ENCODE peak calls at places on chromosomes 4 and X, in seven cellular contexts. P is H1, Q is IMR-90, V is HepG2, E is fibroblast of lung, O is hepatocyte, A is astrocyte. S is an unnamed sample.

GRCh38 chrX:65723706-65724105 is 56.3 kb downstream of the MSN start:
- DNase-seq in V (no peak), Q (peak), A (no peak), P (no peak), E (no peak), O (no peak), S (no peak)

GRCh38 chrX:20487227-20487626 is 220.5 kb upstream of the RPS6KA3 start:
- DNase-seq in Q (peak), P (no peak), O (no peak), E (peak), A (peak), V (no peak), S (no peak)

GRCh38 chrX:147570483-147570882 is 341.2 kb upstream of the FMR1 start:
- DNase-seq in E (no peak), A (no peak), P (no peak), Q (no peak), O (peak), V (no peak), S (no peak)

GRCh38 chr4:121072836-121073362 is 564 bp upstream of the NDNF start:
- DNase-seq in Q (no peak), P (no peak), V (no peak), O (peak), E (no peak), A (no peak), S (no peak)

GRCh38 chr4:7805533-7806079 is 134.1 kb downstream of the AFAP1 start:
- DNase-seq in V (peak), O (peak), P (no peak), A (peak), E (peak), Q (peak), S (no peak)

GRCh38 chr4:141307241-141307689 is 86.6 kb downstream of the ZNF330 start:
- DNase-seq in P (no peak), E (peak), Q (peak), V (peak), O (peak), A (peak), S (peak)

GRCh38 chr4:156711196-156711590 is 260.4 kb downstream of the PDGFC start:
- DNase-seq in E (peak), Q (no peak), A (peak), V (no peak), O (no peak), P (no peak), S (no peak)

GRCh38 chr4:159105761-159106243 is 2.9 kb downstream of the RAPGEF2 start:
- DNase-seq in P (no peak), O (no peak), A (peak), E (peak), Q (peak), V (peak), S (no peak)

GRCh38 chrX:16305187-16305586 is 137.9 kb downstream of the MAGEB17 start:
- DNase-seq in V (no peak), P (no peak), E (no peak), O (no peak), Q (no peak), A (no peak), S (peak)

GRCh38 chrX:19886888-19887531 is 390 bp downstream of the SH3KBP1 start:
- DNase-seq in A (no peak), E (peak), P (no peak), Q (no peak), V (no peak), O (no peak), S (peak)

GRCh38 chrX:103586314-103586646 is 965 bp downstream of the TCEAL4 start:
- DNase-seq in A (no peak), O (peak), E (peak), Q (no peak), V (no peak), P (no peak), S (no peak)

GRCh38 chrX:102767287-102767686 is 46.7 kb downstream of the GPRASP3 start:
- DNase-seq in O (no peak), P (no peak), E (no peak), A (no peak), Q (no peak), V (no peak), S (no peak)

GRCh38 chr4:5719329-5720055 is 8.5 kb downstream of the EVC start:
- DNase-seq in Q (peak), A (no peak), V (no peak), O (no peak), P (no peak), E (no peak), S (no peak)

GRCh38 chr4:77001907-77002306 is 52.4 kb downstream of the SEPTIN11 start:
- DNase-seq in E (peak), Q (peak), P (no peak), O (no peak), A (peak), V (no peak), S (no peak)

GRCh38 chrX:38806054-38806389 is 4.8 kb downstream of the MID1IP1 start:
- DNase-seq in E (no peak), A (no peak), O (no peak), V (no peak), Q (no peak), P (no peak), S (no peak)

GRCh38 chr4:123613586-123614344 is 217.2 kb downstream of the SPRY1 start:
- DNase-seq in O (no peak), E (no peak), P (no peak), A (no peak), Q (peak), V (no peak), S (no peak)

GRCh38 chr4:182145360-182145905 is 97.8 kb upstream of the TENM3 start:
- DNase-seq in V (no peak), O (peak), A (peak), E (peak), Q (no peak), P (no peak), S (no peak)

GRCh38 chr4:169690787-169691186 is 67.0 kb downstream of the HPF1 start:
- DNase-seq in A (no peak), O (no peak), E (no peak), Q (no peak), P (no peak), V (no peak), S (no peak)

GRCh38 chr4:181569553-181569952 is 673.6 kb upstream of the TENM3 start:
- DNase-seq in Q (peak), O (peak), A (peak), P (no peak), V (peak), E (peak), S (peak)

GRCh38 chr4:128525387-128525786 is 237.8 kb upstream of the PGRMC2 start:
- DNase-seq in O (no peak), A (peak), P (no peak), Q (peak), E (peak), V (no peak), S (peak)

GRCh38 chrX:150773634-150774033 is 80.4 kb downstream of the MTMR1 start:
- DNase-seq in P (no peak), E (no peak), Q (no peak), V (no peak), A (no peak), O (no peak), S (no peak)

GRCh38 chrX:115233497-115234219 is at the start of gene LRCH2:
- DNase-seq in V (no peak), Q (peak), A (peak), P (no peak), O (peak), E (peak), S (no peak)

GRCh38 chr4:137707626-137708025 is 175.3 kb upstream of the PCDH18 start:
- DNase-seq in P (no peak), V (no peak), E (peak), A (peak), O (no peak), Q (peak), S (no peak)

GRCh38 chr4:98448923-98449322 is 187.7 kb downstream of the RAP1GDS1 start:
- DNase-seq in Q (no peak), V (no peak), O (no peak), P (no peak), A (no peak), E (no peak), S (no peak)

GRCh38 chrX:150766351-150767044 is 73.3 kb downstream of the MTMR1 start:
- DNase-seq in V (no peak), O (no peak), Q (no peak), A (no peak), E (no peak), P (no peak), S (peak)

GRCh38 chr4:88897180-88897579 is 159.8 kb downstream of the FAM13A start:
- DNase-seq in O (no peak), A (peak), V (no peak), Q (peak), P (no peak), E (peak), S (no peak)

GRCh38 chr4:119337010-119337409 is 15.1 kb upstream of the FABP2 start:
- DNase-seq in V (no peak), Q (no peak), E (no peak), A (no peak), P (no peak), O (no peak), S (no peak)

GRCh38 chr4:2750719-2751605 is 5.2 kb downstream of the TNIP2 start:
- DNase-seq in O (no peak), E (no peak), A (no peak), Q (no peak), P (no peak), V (no peak), S (no peak)

GRCh38 chr4:32775049-32775448 is 2054.9 kb downstream of the PCDH7 start:
- DNase-seq in P (no peak), A (no peak), Q (no peak), O (peak), V (peak), E (peak), S (peak)

GRCh38 chr4:40559585-40560465 is 69.8 kb downstream of the RBM47 start:
- DNase-seq in A (no peak), P (no peak), V (no peak), Q (no peak), E (no peak), O (no peak), S (no peak)

GRCh38 chrX:97850911-97851310 is 967.2 kb downstream of the RPA4 start:
- DNase-seq in E (peak), V (no peak), P (no peak), Q (peak), O (no peak), A (no peak), S (no peak)

GRCh38 chr4:125719987-125720386 is 405.2 kb downstream of the FAT4 start:
- DNase-seq in Q (peak), V (peak), A (no peak), E (peak), P (no peak), O (no peak), S (no peak)

GRCh38 chrX:132041016-132041415 is 17.9 kb downstream of the STK26 start:
- DNase-seq in P (no peak), O (no peak), E (peak), V (no peak), Q (no peak), A (peak), S (no peak)

GRCh38 chr4:11293866-11294265 is 134.8 kb downstream of the HS3ST1 start:
- DNase-seq in P (no peak), E (peak), V (no peak), O (peak), Q (no peak), A (peak), S (no peak)

GRCh38 chrX:136762820-136763452 is 17.8 kb downstream of the ARHGEF6 start:
- DNase-seq in Q (no peak), A (no peak), P (no peak), O (no peak), V (no peak), E (no peak), S (no peak)

GRCh38 chrX:120450163-120450562 is 18.9 kb downstream of the LAMP2 start:
- DNase-seq in V (no peak), A (no peak), Q (no peak), P (no peak), E (no peak), O (no peak), S (no peak)

GRCh38 chr4:82988323-82988832 is 22.2 kb downstream of the LIN54 start:
- DNase-seq in V (no peak), Q (peak), P (no peak), E (peak), A (peak), O (no peak), S (no peak)

GRCh38 chrX:134670241-134670811 is 12.1 kb upstream of the PLAC1 start:
- DNase-seq in O (peak), A (peak), V (peak), P (peak), E (peak), Q (peak), S (no peak)

GRCh38 chr4:77172336-77172735 is 15.3 kb downstream of the CCNG2 start:
- DNase-seq in E (peak), O (no peak), P (no peak), Q (peak), A (peak), V (no peak), S (no peak)

GRCh38 chr4:187603093-187603395 is 392.5 kb upstream of the ZFP42 start:
- DNase-seq in O (no peak), V (no peak), P (no peak), A (peak), Q (peak), E (peak), S (no peak)

GRCh38 chr4:25633541-25633940 is 22.1 kb upstream of the SLC34A2 start:
- DNase-seq in P (no peak), E (no peak), Q (no peak), O (no peak), V (no peak), A (no peak), S (no peak)
- H2AFZ ChIP-seq in P (no peak), E (no peak), Q (peak), O (no peak), V (no peak), A (no peak), S (no peak)

GRCh38 chrX:112841114-112841819 is 636 bp upstream of the AMOT start:
- DNase-seq in E (peak), Q (peak), A (peak), O (peak), V (peak), P (peak), S (peak)
- H2AFZ ChIP-seq in E (peak), Q (peak), A (peak), O (peak), V (peak), P (peak), S (no peak)

DNA sequence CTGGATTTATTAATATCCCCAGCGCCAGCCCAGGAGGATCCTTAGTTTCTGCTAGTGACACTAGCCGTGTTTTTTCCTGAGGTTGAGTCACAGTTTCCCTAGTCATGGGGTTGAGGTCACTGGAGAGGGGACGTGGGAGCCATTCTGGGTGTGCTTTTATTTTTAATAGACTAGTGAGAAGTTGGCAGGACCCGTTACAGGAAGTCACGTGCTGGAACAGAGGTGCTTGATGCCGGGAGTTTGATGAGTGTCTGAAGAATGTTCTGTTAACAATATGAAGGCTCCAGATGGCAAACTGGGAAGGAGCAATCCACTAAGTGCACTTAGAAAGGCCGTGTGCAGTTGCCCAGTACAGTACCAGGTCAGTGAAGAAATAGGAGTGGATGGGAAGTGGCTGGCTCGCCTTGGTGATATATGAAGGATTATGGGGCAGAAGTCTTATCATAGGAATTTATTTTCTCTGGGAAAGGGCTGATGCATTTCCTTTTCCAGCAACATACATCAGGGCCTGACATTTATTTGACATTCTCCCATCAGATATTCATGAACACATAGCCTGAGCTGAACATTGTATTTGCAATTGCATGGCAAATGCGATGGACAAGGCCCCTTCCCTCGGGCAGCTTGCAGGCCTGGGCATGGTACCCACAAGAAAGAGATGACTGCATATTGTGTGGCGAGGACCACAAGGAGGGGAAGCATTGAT is 291.8 kb downstream of the FBXW7 start:
- DNase-seq in A (peak), P (no peak), E (peak), O (no peak), Q (no peak), V (no peak), S (no peak)
- H2AFZ ChIP-seq in A (no peak), P (no peak), E (peak), O (no peak), Q (no peak), V (no peak), S (peak)

GRCh38 chr4:108224628-108225053 is 55.9 kb upstream of the LEF1 start:
- DNase-seq in O (peak), P (no peak), Q (peak), A (peak), V (no peak), E (peak), S (no peak)
- H2AFZ ChIP-seq in O (no peak), P (no peak), Q (no peak), A (no peak), V (no peak), E (no peak), S (no peak)

GRCh38 chr4:42397635-42398447 is 553 bp downstream of the SHISA3 start:
- DNase-seq in Q (peak), E (peak), O (peak), A (peak), P (no peak), V (no peak), S (no peak)
- H2AFZ ChIP-seq in Q (peak), E (no peak), O (peak), A (peak), P (peak), V (no peak), S (no peak)